ENCODE peak calls at places on chromosomes 7 and 10, in five cellular contexts. One of them, this sample, is unnamed.

GRCh38 chr10:11535376-11535959 is 76.0 kb downstream of the USP6NL start:
- DNase-seq in IMR-90: no peak
- DNase-seq in Peyer's patch: no peak
- DNase-seq in RWPE2: no peak
- DNase-seq in BE2C: no peak
- DNase-seq in this sample: no peak

GRCh38 chr7:116579835-116580234 is 55.0 kb downstream of the CAV1 start:
- DNase-seq in IMR-90: no peak
- DNase-seq in Peyer's patch: no peak
- DNase-seq in RWPE2: no peak
- DNase-seq in BE2C: no peak
- DNase-seq in this sample: no peak

GRCh38 chr10:77872151-77872946 is 54.2 kb downstream of the DLG5 start:
- DNase-seq in IMR-90: peak; percentile 31
- DNase-seq in Peyer's patch: no peak
- DNase-seq in RWPE2: no peak
- DNase-seq in BE2C: no peak
- DNase-seq in this sample: no peak

GRCh38 chr10:81073155-81073554 is 535.5 kb downstream of the SH2D4B start:
- DNase-seq in IMR-90: no peak
- DNase-seq in Peyer's patch: no peak
- DNase-seq in RWPE2: no peak
- DNase-seq in BE2C: no peak
- DNase-seq in this sample: no peak

GRCh38 chr7:16967174-16967868 is 85.5 kb upstream of the AGR3 start:
- DNase-seq in IMR-90: peak; percentile 33
- DNase-seq in Peyer's patch: no peak
- DNase-seq in RWPE2: no peak
- DNase-seq in BE2C: no peak
- DNase-seq in this sample: no peak

GRCh38 chr10:29588640-29589421 is 45.9 kb downstream of the SVIL start:
- DNase-seq in IMR-90: peak; percentile 55
- DNase-seq in Peyer's patch: no peak
- DNase-seq in RWPE2: no peak
- DNase-seq in BE2C: no peak
- DNase-seq in this sample: no peak

GRCh38 chr10:118373786-118374185 is 31.7 kb upstream of the FAM204A start:
- DNase-seq in IMR-90: peak; percentile 69
- DNase-seq in Peyer's patch: no peak
- DNase-seq in RWPE2: no peak
- DNase-seq in BE2C: no peak
- DNase-seq in this sample: no peak

GRCh38 chr10:124138195-124138882 is 44.9 kb upstream of the CHST15 start:
- DNase-seq in IMR-90: no peak
- DNase-seq in Peyer's patch: no peak
- DNase-seq in RWPE2: no peak
- DNase-seq in BE2C: no peak
- DNase-seq in this sample: no peak

GRCh38 chr10:110355181-110355831 is 50.6 kb upstream of the SMNDC1 start:
- DNase-seq in IMR-90: no peak
- DNase-seq in Peyer's patch: peak; percentile 50
- DNase-seq in RWPE2: no peak
- DNase-seq in BE2C: no peak
- DNase-seq in this sample: peak; percentile 74

GRCh38 chr10:57338823-57339558 is 928.7 kb downstream of the IPMK start:
- DNase-seq in IMR-90: peak; percentile 41
- DNase-seq in Peyer's patch: no peak
- DNase-seq in RWPE2: no peak
- DNase-seq in BE2C: peak; percentile 29
- DNase-seq in this sample: peak; percentile 44

GRCh38 chr10:102763037-102763607 is 19.4 kb downstream of the WBP1L start:
- DNase-seq in IMR-90: no peak
- DNase-seq in Peyer's patch: no peak
- DNase-seq in RWPE2: no peak
- DNase-seq in BE2C: no peak
- DNase-seq in this sample: no peak

GRCh38 chr10:51108404-51108803 is 34.1 kb downstream of the PRKG1 start:
- DNase-seq in IMR-90: no peak
- DNase-seq in Peyer's patch: no peak
- DNase-seq in RWPE2: no peak
- DNase-seq in BE2C: no peak
- DNase-seq in this sample: no peak

GRCh38 chr7:131056007-131056406 is 271.7 kb upstream of the MKLN1 start:
- DNase-seq in IMR-90: no peak
- DNase-seq in Peyer's patch: no peak
- DNase-seq in RWPE2: no peak
- DNase-seq in BE2C: no peak
- DNase-seq in this sample: no peak
- TF ChIP-seq CTCF in IMR-90: peak; percentile 7
- TF ChIP-seq CTCF in Peyer's patch: no peak
- TF ChIP-seq CTCF in RWPE2: no peak
- TF ChIP-seq CTCF in BE2C: no peak
- TF ChIP-seq CTCF in this sample: no peak

DNA sequence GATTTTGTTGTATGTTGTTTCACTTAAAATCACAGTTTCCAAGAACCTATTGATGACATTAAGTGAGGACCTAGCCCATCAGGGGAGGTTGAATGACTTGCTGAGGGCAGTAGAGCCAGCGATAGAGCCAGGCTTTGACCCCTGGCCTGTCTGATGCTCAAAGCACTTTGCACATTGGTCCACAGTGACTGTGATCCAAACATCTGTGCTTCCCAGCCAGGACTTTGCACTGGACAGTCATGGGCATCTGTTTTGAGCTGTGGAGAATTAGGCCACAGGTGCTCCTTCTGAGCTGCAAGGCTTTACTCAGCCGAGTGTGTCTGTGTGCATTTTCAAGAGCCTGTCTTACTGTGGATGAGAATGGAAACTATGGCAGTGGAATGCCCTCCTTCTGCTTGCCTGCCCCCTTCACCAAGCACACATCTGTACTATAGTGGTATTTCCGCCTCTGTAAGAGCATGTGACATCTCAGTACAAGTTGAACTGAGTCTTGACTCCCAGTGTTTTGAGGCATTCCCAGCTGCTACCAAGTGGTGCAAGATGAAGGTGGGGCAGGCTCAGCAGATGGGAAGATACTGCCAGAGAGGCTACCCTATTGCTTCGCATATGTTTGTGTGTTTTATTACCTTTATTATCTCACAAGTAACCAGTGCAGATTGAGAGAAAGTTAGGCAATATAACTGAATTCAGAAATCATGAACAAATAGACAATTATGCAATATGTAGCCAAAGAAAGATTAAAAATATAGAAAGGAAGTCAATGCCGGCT is 72.7 kb upstream of the AOAH start:
- DNase-seq in IMR-90: no peak
- DNase-seq in Peyer's patch: no peak
- DNase-seq in RWPE2: no peak
- DNase-seq in BE2C: no peak
- DNase-seq in this sample: no peak
- TF ChIP-seq CTCF in IMR-90: no peak
- TF ChIP-seq CTCF in Peyer's patch: no peak
- TF ChIP-seq CTCF in RWPE2: no peak
- TF ChIP-seq CTCF in BE2C: no peak
- TF ChIP-seq CTCF in this sample: no peak

GRCh38 chr10:122493761-122494160 is 32.4 kb downstream of the HTRA1 start:
- DNase-seq in IMR-90: no peak
- DNase-seq in Peyer's patch: no peak
- DNase-seq in RWPE2: peak; percentile 19
- DNase-seq in BE2C: no peak
- DNase-seq in this sample: no peak

GRCh38 chr10:122490786-122491680 is 29.7 kb downstream of the HTRA1 start:
- DNase-seq in IMR-90: no peak
- DNase-seq in Peyer's patch: peak; percentile 21
- DNase-seq in RWPE2: peak; percentile 78
- DNase-seq in BE2C: no peak
- DNase-seq in this sample: no peak

GRCh38 chr10:122492955-122493597 is 31.7 kb downstream of the HTRA1 start:
- DNase-seq in IMR-90: peak; percentile 56
- DNase-seq in Peyer's patch: no peak
- DNase-seq in RWPE2: peak; percentile 19
- DNase-seq in BE2C: no peak
- DNase-seq in this sample: no peak

GRCh38 chr10:122490268-122490667 is 28.9 kb downstream of the HTRA1 start:
- DNase-seq in IMR-90: peak; percentile 61
- DNase-seq in Peyer's patch: no peak
- DNase-seq in RWPE2: no peak
- DNase-seq in BE2C: no peak
- DNase-seq in this sample: no peak

GRCh38 chr10:122492006-122492405 is 30.7 kb downstream of the HTRA1 start:
- DNase-seq in IMR-90: no peak
- DNase-seq in Peyer's patch: no peak
- DNase-seq in RWPE2: peak; percentile 11
- DNase-seq in BE2C: no peak
- DNase-seq in this sample: no peak
- TF ChIP-seq CTCF in IMR-90: no peak
- TF ChIP-seq CTCF in Peyer's patch: no peak
- TF ChIP-seq CTCF in RWPE2: no peak
- TF ChIP-seq CTCF in BE2C: no peak
- TF ChIP-seq CTCF in this sample: no peak

GRCh38 chr10:71480662-71481061 is 83.9 kb downstream of the CDH23 start:
- DNase-seq in IMR-90: no peak
- DNase-seq in Peyer's patch: no peak
- DNase-seq in RWPE2: no peak
- DNase-seq in BE2C: no peak
- DNase-seq in this sample: no peak
- TF ChIP-seq CTCF in IMR-90: no peak
- TF ChIP-seq CTCF in Peyer's patch: no peak
- TF ChIP-seq CTCF in RWPE2: no peak
- TF ChIP-seq CTCF in BE2C: no peak
- TF ChIP-seq CTCF in this sample: no peak

DNA sequence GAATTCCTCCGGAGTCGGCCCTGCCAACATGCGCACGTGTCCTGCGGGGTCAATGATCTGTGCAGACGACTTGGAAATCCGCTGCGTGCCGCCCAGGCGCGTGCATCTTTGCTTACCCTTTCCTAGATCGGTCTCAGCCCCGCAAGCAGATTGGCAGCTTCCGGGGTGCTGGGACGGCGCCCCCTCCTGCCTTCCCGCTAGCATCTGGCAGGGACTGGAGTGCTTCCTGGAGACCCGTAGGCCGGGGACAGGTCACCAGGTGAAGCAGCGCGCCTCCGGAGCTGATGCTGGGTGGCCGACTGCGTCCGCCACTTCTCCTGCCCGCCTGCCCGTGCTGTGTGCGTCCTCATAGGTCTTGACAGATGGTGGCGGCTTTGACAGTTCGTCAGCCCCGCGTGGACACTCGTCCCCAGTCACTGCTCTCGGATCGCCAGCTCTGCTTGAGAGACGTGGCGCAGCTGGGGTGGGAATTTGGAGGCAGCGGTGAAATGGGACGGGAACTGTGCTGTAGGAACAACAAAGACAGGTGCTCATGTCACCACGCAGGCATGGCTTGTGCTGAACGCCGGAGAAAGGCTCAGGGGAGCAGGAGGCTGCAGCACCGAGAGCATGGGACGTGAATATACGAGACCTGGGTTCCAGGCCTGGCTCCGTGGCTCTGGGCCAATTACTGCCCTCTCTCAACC is 21.9 kb upstream of the KCNK18 start:
- DNase-seq in IMR-90: no peak
- DNase-seq in Peyer's patch: no peak
- DNase-seq in RWPE2: peak; percentile 57
- DNase-seq in BE2C: peak; percentile 25
- DNase-seq in this sample: peak; percentile 50
- TF ChIP-seq CTCF in IMR-90: no peak
- TF ChIP-seq CTCF in Peyer's patch: no peak
- TF ChIP-seq CTCF in RWPE2: peak; percentile 47
- TF ChIP-seq CTCF in BE2C: no peak
- TF ChIP-seq CTCF in this sample: peak; percentile 12

GRCh38 chr10:12543589-12543988 is 194.2 kb downstream of the CAMK1D start:
- DNase-seq in IMR-90: no peak
- DNase-seq in Peyer's patch: no peak
- DNase-seq in RWPE2: no peak
- DNase-seq in BE2C: no peak
- DNase-seq in this sample: no peak

GRCh38 chr10:12547301-12547771 is 198.0 kb downstream of the CAMK1D start:
- DNase-seq in IMR-90: no peak
- DNase-seq in Peyer's patch: no peak
- DNase-seq in RWPE2: no peak
- DNase-seq in BE2C: no peak
- DNase-seq in this sample: no peak

GRCh38 chr10:12550994-12551393 is 201.6 kb downstream of the CAMK1D start:
- DNase-seq in IMR-90: no peak
- DNase-seq in Peyer's patch: no peak
- DNase-seq in RWPE2: no peak
- DNase-seq in BE2C: no peak
- DNase-seq in this sample: no peak

DNA sequence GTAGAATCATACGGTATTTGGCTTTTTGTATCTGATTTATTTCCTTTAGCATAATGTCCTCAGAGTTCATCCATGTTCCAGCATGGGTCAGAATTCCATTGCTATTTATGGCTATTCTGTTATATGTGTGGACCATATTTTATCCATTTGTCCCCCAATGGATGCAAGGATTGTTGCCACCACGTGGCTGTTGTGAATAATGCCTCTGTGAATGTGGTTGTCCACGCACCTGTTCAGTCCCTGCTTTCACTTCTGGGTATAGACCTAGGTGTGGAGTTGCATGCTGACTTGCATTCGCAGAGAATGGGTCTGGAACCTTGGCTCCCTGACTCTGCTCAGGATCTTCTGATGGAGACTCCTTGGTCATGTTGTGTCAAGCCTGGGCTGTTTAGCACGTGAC is 199.9 kb downstream of the CAMK1D start:
- DNase-seq in IMR-90: no peak
- DNase-seq in Peyer's patch: no peak
- DNase-seq in RWPE2: no peak
- DNase-seq in BE2C: no peak
- DNase-seq in this sample: no peak
- TF ChIP-seq CTCF in IMR-90: no peak
- TF ChIP-seq CTCF in Peyer's patch: no peak
- TF ChIP-seq CTCF in RWPE2: peak; percentile 14
- TF ChIP-seq CTCF in BE2C: no peak
- TF ChIP-seq CTCF in this sample: no peak

GRCh38 chr10:3935141-3935540 is 150.1 kb upstream of the KLF6 start:
- DNase-seq in IMR-90: peak; percentile 79
- DNase-seq in Peyer's patch: peak; percentile 34
- DNase-seq in RWPE2: no peak
- DNase-seq in BE2C: no peak
- DNase-seq in this sample: peak; percentile 91
- TF ChIP-seq CTCF in IMR-90: no peak
- TF ChIP-seq CTCF in Peyer's patch: no peak
- TF ChIP-seq CTCF in RWPE2: no peak
- TF ChIP-seq CTCF in BE2C: no peak
- TF ChIP-seq CTCF in this sample: no peak

This sample was measured in GM13976.